ENCODE peak calls at places on chromosomes 4 and X, in four cellular contexts. P is Karpas-422, Q is colonic mucosa, F is MM.1S. S is an unnamed sample.

GRCh38 chr4:178142724-178143123 is 700.5 kb upstream of the AGA start:
- DNase-seq in P (no peak), Q (no peak), F (no peak), S (no peak)

GRCh38 chrX:19177710-19178109 is 55.4 kb upstream of the ADGRG2 start:
- DNase-seq in P (no peak), Q (no peak), F (no peak), S (no peak)

GRCh38 chr4:43776371-43776770 is 672.2 kb downstream of the KCTD8 start:
- DNase-seq in P (peak), Q (no peak), F (peak), S (peak)

GRCh38 chr4:64883087-64883926 is 474.1 kb upstream of the TECRL start:
- DNase-seq in P (no peak), Q (no peak), F (peak), S (no peak)

GRCh38 chrX:155216940-155217450 is 735 bp downstream of the VBP1 start:
- DNase-seq in P (peak), Q (no peak), F (peak), S (peak)

GRCh38 chrX:52819788-52820187 is 8.7 kb downstream of the XAGE5 start:
- DNase-seq in P (no peak), Q (no peak), F (no peak), S (no peak)

GRCh38 chr4:24857996-24858395 is 54.8 kb downstream of the CCDC149 start:
- DNase-seq in P (no peak), Q (no peak), F (no peak), S (peak)

GRCh38 chrX:148620023-148620422 is 119.6 kb downstream of the AFF2 start:
- DNase-seq in P (no peak), Q (no peak), F (no peak), S (no peak)

GRCh38 chr4:178823673-178824072 is 1381.4 kb upstream of the AGA start:
- DNase-seq in P (no peak), Q (no peak), F (no peak), S (no peak)

GRCh38 chr4:152946460-152946859 is 10.3 kb downstream of the FHDC1 start:
- DNase-seq in P (no peak), Q (no peak), F (no peak), S (no peak)

GRCh38 chrX:101759000-101759399 is 99.3 kb upstream of the ARMCX2 start:
- DNase-seq in P (peak), Q (peak), F (peak), S (peak)

GRCh38 chr4:3827616-3828492 is 61.7 kb downstream of the ADRA2C start:
- DNase-seq in P (no peak), Q (peak), F (no peak), S (no peak)

GRCh38 chrX:137567474-137568232 is 1.7 kb downstream of the ZIC3 start:
- DNase-seq in P (no peak), Q (no peak), F (no peak), S (no peak)

GRCh38 chrX:86348669-86349068 is 200.4 kb downstream of the DACH2 start:
- DNase-seq in P (peak), Q (no peak), F (no peak), S (no peak)

GRCh38 chr4:185950891-185951290 is 118.1 kb upstream of the TLR3 start:
- DNase-seq in P (no peak), Q (no peak), F (no peak), S (no peak)

GRCh38 chrX:31147175-31147574 is 75.3 kb upstream of the FTHL17 start:
- DNase-seq in P (no peak), Q (no peak), F (no peak), S (no peak)

GRCh38 chr4:150358691-150359090 is 223.3 kb upstream of the MAB21L2 start:
- DNase-seq in P (no peak), Q (no peak), F (no peak), S (no peak)

GRCh38 chr4:10655968-10656367 is 28.6 kb downstream of the CLNK start:
- DNase-seq in P (no peak), Q (no peak), F (no peak), S (peak)

GRCh38 chr4:41098093-41098492 is 116.2 kb downstream of the APBB2 start:
- DNase-seq in P (no peak), Q (no peak), F (no peak), S (no peak)

GRCh38 chr4:94127707-94128328 is 79.8 kb upstream of the SMARCAD1 start:
- DNase-seq in P (peak), Q (no peak), F (peak), S (peak)

GRCh38 chr4:7906171-7906581 is 33.5 kb downstream of the AFAP1 start:
- DNase-seq in P (no peak), Q (no peak), F (no peak), S (peak)
- H3K9ac ChIP-seq in P (no peak), Q (no peak), F (no peak), S (peak)

DNA sequence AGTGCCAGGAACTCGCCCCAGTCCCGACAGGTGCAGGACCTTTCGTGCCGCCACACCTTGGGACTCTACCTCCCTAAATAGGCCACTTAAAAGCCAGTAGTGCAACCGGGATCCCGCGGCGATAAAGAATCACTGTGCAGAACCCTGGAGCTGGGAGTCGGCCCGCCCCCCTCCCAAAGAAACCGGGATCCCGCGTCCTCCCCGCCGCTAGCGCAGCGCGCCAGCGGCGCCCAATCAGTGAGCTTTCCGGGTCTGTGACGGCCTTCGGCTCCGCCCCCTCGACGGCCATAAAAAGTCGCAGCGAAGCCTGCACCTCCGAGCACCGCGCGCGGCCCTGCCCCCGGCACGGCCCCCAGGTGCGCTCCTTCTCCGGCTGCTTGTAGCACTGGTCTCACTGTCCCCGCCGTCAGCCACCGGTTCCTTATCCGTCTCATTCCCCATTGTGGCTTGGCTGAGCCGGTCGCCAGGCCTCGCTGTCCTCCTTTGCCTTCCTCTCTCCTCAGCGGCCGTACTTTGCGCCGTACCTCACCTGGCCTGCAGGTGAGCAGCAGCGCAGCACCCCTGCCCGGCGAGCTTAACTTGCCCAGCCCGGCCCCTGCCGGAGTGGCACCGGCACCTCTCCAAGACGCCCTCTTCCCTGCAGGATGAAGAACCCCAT is at the start of gene LRAT:
- DNase-seq in P (no peak), Q (peak), F (no peak), S (no peak)
- H3K9ac ChIP-seq in P (no peak), Q (no peak), F (no peak), S (no peak)

DNA sequence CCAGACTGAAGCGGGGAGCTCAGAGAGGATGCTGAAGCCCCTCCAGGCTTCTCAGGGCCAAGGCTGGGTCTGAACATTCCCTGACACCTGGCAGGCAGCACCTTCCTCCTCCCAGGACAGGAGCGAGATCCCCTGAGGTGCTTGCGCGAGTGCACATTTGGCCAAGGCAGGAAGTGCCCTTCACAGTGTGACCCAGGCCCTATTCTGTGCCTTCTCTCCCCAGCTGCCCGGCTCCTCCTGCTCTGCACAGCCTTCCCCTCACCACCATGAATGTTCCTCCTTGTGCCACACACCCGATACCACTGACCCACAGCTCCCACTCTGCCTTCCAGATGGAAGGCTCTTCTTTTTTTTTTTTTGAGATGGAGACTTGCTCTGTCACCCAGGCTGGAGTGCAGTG is 17.1 kb upstream of the PSAPL1 start:
- DNase-seq in P (no peak), Q (no peak), F (no peak), S (no peak)
- H3K9ac ChIP-seq in P (no peak), Q (no peak), F (no peak), S (no peak)

GRCh38 chr4:118981171-118981838 is 92.7 kb downstream of the SYNPO2 start:
- DNase-seq in P (no peak), Q (no peak), F (no peak), S (no peak)
- H3K9ac ChIP-seq in P (no peak), Q (no peak), F (no peak), S (no peak)

GRCh38 chrX:12972867-12973560 is 1.9 kb upstream of the TMSB4X start:
- DNase-seq in P (no peak), Q (no peak), F (no peak), S (no peak)

GRCh38 chrX:12972239-12972638 is 2.7 kb upstream of the TMSB4X start:
- DNase-seq in P (no peak), Q (no peak), F (no peak), S (no peak)

GRCh38 chrX:12974217-12974796 is 603 bp upstream of the TMSB4X start:
- DNase-seq in P (peak), Q (peak), F (no peak), S (peak)

GRCh38 chrX:12974797-12975669 is at the start of gene TMSB4X:
- DNase-seq in P (peak), Q (peak), F (peak), S (peak)

DNA sequence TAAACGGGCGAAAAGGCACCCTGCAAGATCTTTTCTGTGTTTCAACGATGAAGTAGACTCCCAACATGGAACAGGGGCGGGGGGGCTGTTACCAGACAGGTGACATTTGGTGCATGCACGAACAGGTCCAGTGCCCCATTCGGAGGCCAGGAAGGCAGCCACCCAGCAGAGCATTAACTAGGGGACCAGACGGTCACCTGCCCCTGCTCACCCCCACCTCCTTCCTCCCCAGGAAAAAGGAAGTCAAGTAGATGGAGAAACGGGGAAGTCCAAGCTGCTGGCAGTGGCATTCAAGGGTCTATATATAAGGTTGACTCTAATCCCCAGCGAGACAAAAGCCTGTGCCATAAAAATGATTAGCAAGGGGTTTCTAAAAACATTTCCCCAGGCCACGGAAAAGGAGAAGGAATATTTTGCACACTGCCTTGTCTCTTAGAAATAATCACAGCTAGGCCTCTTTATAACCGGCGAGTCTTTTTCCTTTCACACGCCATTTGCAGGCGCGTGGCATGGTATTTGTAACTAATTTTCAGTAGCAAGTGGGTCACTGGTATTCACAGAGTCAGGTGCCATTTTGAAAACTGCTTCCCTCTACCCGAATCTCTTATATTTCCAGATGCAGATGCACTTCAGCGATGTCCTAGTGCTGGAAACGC is 1.2 kb upstream of the TMSB4X start:
- DNase-seq in P (no peak), Q (no peak), F (no peak), S (peak)
- H3K9ac ChIP-seq in P (peak), Q (peak), F (peak), S (peak)

GRCh38 chrX:130106071-130106470 is 4.2 kb downstream of the ELF4 start:
- DNase-seq in P (no peak), Q (no peak), F (no peak), S (peak)
- H3K9ac ChIP-seq in P (peak), Q (no peak), F (no peak), S (no peak)

S was measured in endothelial cell of umbilical vein.